ENCODE peak calls at places on chromosomes 12 and 14, in nine cellular contexts. B, R, T, Y, I, G, K, E and A are unnamed samples. For H3K9me3 and H3K27me3, the result is how much of the 10 kb centered on the place peaks cover.

GRCh38 chr12:53413485-53414215 is 10.0 kb upstream of the AMHR2 start:
- DNase-seq in I (no peak), T (no peak), E (no peak), K (no peak), R (no peak), G (no peak), B (peak), Y (no peak), A (no peak)

GRCh38 chr12:47900480-47901129 is 4.2 kb downstream of the VDR start:
- DNase-seq in B (no peak), T (peak), R (no peak), I (no peak), Y (no peak), G (no peak), E (no peak), K (peak), A (no peak)

GRCh38 chr12:53195516-53196420 is 11.3 kb downstream of the ITGB7 start:
- DNase-seq in T (no peak), K (peak), E (no peak), Y (no peak), I (no peak), G (no peak), R (no peak), B (no peak), A (no peak)

GRCh38 chr12:131688131-131688844 is 22.6 kb upstream of the SFSWAP start:
- DNase-seq in Y (no peak), R (no peak), G (no peak), I (no peak), T (no peak), E (no peak), K (no peak), B (no peak), A (no peak)

GRCh38 chr14:37601849-37602248 is 6.4 kb downstream of the TTC6 start:
- DNase-seq in G (no peak), Y (no peak), E (no peak), B (no peak), K (no peak), I (no peak), T (no peak), R (no peak), A (no peak)

GRCh38 chr12:127077262-127078045 is 1189.5 kb upstream of the TMEM132C start:
- DNase-seq in T (no peak), R (no peak), K (no peak), E (no peak), Y (no peak), I (no peak), G (no peak), B (no peak), A (no peak)

GRCh38 chr12:13980548-13981295 is 680 bp downstream of the GRIN2B start:
- DNase-seq in B (no peak), E (no peak), G (no peak), K (no peak), Y (no peak), T (no peak), I (peak), R (peak), A (no peak)

GRCh38 chr12:68481181-68481941 is 129.3 kb upstream of the RAP1B start:
- DNase-seq in G (peak), K (no peak), I (no peak), Y (no peak), E (no peak), B (peak), T (no peak), R (no peak), A (no peak)

GRCh38 chr12:111927346-111927745 is 85.3 kb downstream of the MAPKAPK5 start:
- DNase-seq in Y (no peak), B (peak), R (no peak), T (no peak), I (no peak), G (no peak), K (no peak), E (no peak), A (no peak)

GRCh38 chr14:69043007-69043444 is 63.9 kb upstream of the ACTN1 start:
- DNase-seq in E (no peak), K (no peak), T (peak), G (no peak), B (peak), I (peak), R (no peak), Y (no peak), A (no peak)

GRCh38 chr12:121499929-121500793 is 80.7 kb downstream of the KDM2B start:
- DNase-seq in I (peak), G (peak), E (peak), K (peak), Y (peak), B (peak), T (peak), R (peak), A (peak)

GRCh38 chr12:538731-539539 is 79.2 kb downstream of the B4GALNT3 start:
- DNase-seq in K (peak), G (peak), T (peak), I (no peak), Y (peak), B (peak), E (peak), R (no peak), A (peak)

GRCh38 chr12:64181504-64182291 is 40.4 kb downstream of the KICS2 start:
- DNase-seq in R (no peak), T (peak), Y (no peak), B (peak), G (peak), E (peak), I (no peak), K (peak), A (no peak)

GRCh38 chr14:28952707-28953106 is 186.1 kb downstream of the FOXG1 start:
- DNase-seq in I (no peak), G (no peak), T (no peak), E (no peak), Y (no peak), B (no peak), R (no peak), K (peak), A (no peak)

GRCh38 chr12:9634177-9634803 is 26.6 kb upstream of the KLRB1 start:
- DNase-seq in E (peak), T (peak), I (no peak), Y (peak), B (peak), R (peak), K (peak), G (peak), A (peak)

GRCh38 chr12:46373303-46374182 is 970 bp upstream of the SLC38A2 start:
- DNase-seq in B (peak), Y (peak), E (peak), I (peak), R (peak), K (peak), T (peak), G (peak), A (peak)

GRCh38 chr14:70338550-70338949 is 20.9 kb downstream of the COX16 start:
- DNase-seq in I (no peak), B (no peak), T (no peak), G (no peak), R (no peak), K (no peak), E (no peak), Y (no peak), A (no peak)

GRCh38 chr14:99955826-99956455 is 109.3 kb upstream of the EVL start:
- DNase-seq in Y (no peak), E (no peak), T (no peak), I (no peak), G (no peak), B (no peak), K (no peak), R (no peak), A (no peak)

GRCh38 chr12:11823043-11823442 is 173.6 kb downstream of the ETV6 start:
- DNase-seq in K (no peak), I (no peak), B (peak), R (no peak), E (no peak), Y (no peak), G (peak), T (no peak), A (no peak)

GRCh38 chr12:31991146-31991545 is 31.9 kb downstream of the RESF1 start:
- DNase-seq in G (no peak), T (no peak), R (no peak), I (no peak), E (no peak), B (no peak), K (no peak), Y (no peak), A (no peak)

GRCh38 chr12:31989571-31989970 is 30.4 kb downstream of the RESF1 start:
- DNase-seq in R (no peak), G (no peak), I (no peak), K (no peak), E (no peak), Y (no peak), B (no peak), T (no peak), A (no peak)

GRCh38 chr12:31989987-31990386 is 30.8 kb downstream of the RESF1 start:
- DNase-seq in B (peak), I (no peak), G (peak), T (no peak), Y (no peak), R (no peak), E (no peak), K (no peak), A (no peak)

GRCh38 chr12:31984806-31985591 is 25.8 kb downstream of the RESF1 start:
- DNase-seq in Y (no peak), G (no peak), T (no peak), E (no peak), R (no peak), I (no peak), B (no peak), K (no peak), A (no peak)

GRCh38 chr12:31985832-31986231 is 26.6 kb downstream of the RESF1 start:
- DNase-seq in B (no peak), R (no peak), E (no peak), I (no peak), T (no peak), G (no peak), Y (no peak), K (no peak), A (no peak)
- H3K9me3 ChIP-seq in B (under half), R (under half), E (under half), I (under half), T (under half), G (under half), Y (half or more), K (under half), A (half or more)

DNA sequence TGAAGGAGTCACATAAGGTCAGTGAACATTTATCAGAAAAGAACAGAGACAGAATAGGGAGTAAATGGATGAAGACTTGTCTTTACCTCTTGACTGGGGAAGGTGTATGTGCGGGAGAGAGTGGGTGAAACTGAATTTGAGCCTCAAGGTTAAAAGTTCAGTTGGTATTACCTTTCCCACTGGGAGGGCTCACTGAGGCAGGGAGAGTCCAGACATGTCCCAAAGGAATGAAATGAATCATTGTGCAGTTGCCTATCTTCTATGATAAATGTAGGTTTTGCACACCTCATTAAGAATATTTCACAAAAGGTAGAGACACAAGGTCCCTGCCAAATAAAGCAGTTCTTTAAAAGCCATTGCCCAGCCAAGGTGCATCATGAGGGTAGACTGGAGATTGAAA is 105.2 kb downstream of the KCNA5 start:
- DNase-seq in K (no peak), G (no peak), T (no peak), R (no peak), I (no peak), E (no peak), B (no peak), Y (no peak), A (no peak)
- H3K27me3 ChIP-seq in K (under half), G (under half), T (under half), R (under half), I (under half), E (under half), B (half or more), Y (under half), A (under half)

DNA sequence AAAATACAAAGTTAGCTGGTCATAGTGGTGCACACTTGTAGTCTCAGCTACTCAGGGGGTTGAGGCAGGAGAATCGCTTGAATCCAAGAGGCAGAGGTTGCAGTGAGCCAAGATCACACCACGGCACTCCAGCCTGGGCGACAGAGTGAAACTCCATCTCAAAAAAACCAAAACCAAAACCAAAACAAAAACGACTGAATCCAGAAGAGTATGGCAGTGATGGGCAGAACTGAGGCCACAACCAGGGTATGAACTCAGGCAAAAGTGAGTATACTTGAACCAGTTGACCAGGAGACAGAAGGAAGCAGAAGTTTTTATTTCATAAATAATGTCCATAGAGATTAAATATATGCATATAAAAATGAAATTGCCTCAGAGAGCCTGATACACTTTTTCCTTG is 620.0 kb upstream of the SEL1L start:
- DNase-seq in K (no peak), T (no peak), G (no peak), E (no peak), B (no peak), Y (no peak), I (no peak), R (no peak), A (no peak)
- H3K4me3 ChIP-seq in K (no peak), T (no peak), G (no peak), E (no peak), B (no peak), Y (no peak), I (no peak), R (no peak), A (no peak)

DNA sequence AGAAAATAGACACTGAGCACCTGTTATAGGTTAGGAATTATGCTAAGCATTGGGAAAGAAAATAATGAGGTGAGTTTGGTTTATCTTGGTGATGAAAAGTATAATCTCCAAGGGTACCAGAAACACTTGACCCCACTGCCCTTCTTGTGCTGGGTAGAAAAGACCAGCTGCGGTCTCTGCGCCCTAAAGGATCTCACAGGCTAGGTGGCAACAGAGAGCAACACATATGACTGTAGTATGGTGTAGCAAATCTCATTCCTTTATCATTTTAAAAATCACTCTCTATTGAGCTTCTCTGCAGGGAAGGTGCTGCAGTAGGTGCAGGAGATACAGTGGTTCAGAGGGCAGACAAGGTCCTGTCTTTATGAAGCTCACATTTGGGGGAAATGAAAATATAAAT is 26.1 kb downstream of the NRXN3 start:
- DNase-seq in G (no peak), E (no peak), R (no peak), T (no peak), K (no peak), I (no peak), B (no peak), Y (no peak), A (no peak)
- H3K9me3 ChIP-seq in G (half or more), E (under half), R (under half), T (under half), K (under half), I (under half), B (under half), Y (under half), A (under half)

GRCh38 chr12:49088932-49089330 is 5.7 kb downstream of the DHH start:
- DNase-seq in Y (no peak), T (no peak), R (peak), G (no peak), B (no peak), K (no peak), I (no peak), E (no peak), A (no peak)
- H3K27me3 ChIP-seq in Y (under half), T (half or more), R (half or more), G (under half), B (under half), K (under half), I (under half), E (under half), A (under half)

GRCh38 chr14:105478624-105479305 is 4.1 kb downstream of the CRIP2 start:
- DNase-seq in Y (peak), R (no peak), T (no peak), B (no peak), E (no peak), I (no peak), K (no peak), G (no peak), A (no peak)

GRCh38 chr14:105476937-105477658 is 2.5 kb downstream of the CRIP2 start:
- DNase-seq in Y (no peak), E (peak), K (no peak), I (no peak), T (no peak), G (no peak), B (no peak), R (no peak), A (no peak)

GRCh38 chr14:105479438-105480164 is 5.0 kb downstream of the CRIP2 start:
- DNase-seq in Y (peak), K (no peak), E (no peak), B (no peak), I (no peak), R (no peak), G (no peak), T (no peak), A (no peak)

GRCh38 chr14:105475916-105476845 is 1.6 kb downstream of the CRIP2 start:
- DNase-seq in B (no peak), G (peak), R (no peak), Y (no peak), T (no peak), E (peak), I (no peak), K (peak), A (no peak)

GRCh38 chr14:105477659-105478623 is 3.3 kb downstream of the CRIP2 start:
- DNase-seq in K (no peak), E (no peak), Y (peak), I (no peak), T (no peak), R (no peak), G (no peak), B (no peak), A (peak)
- H3K4me3 ChIP-seq in K (no peak), E (no peak), Y (no peak), I (peak), T (no peak), R (no peak), G (no peak), B (no peak), A (no peak)

GRCh38 chr14:103132381-103133212 is 9.3 kb downstream of the TNFAIP2 start:
- DNase-seq in E (no peak), T (no peak), G (no peak), R (no peak), I (no peak), Y (no peak), B (no peak), K (no peak), A (no peak)
- H3K9me3 ChIP-seq in E (under half), T (under half), G (under half), R (under half), I (under half), Y (under half), B (under half), K (under half), A (under half)

DNA sequence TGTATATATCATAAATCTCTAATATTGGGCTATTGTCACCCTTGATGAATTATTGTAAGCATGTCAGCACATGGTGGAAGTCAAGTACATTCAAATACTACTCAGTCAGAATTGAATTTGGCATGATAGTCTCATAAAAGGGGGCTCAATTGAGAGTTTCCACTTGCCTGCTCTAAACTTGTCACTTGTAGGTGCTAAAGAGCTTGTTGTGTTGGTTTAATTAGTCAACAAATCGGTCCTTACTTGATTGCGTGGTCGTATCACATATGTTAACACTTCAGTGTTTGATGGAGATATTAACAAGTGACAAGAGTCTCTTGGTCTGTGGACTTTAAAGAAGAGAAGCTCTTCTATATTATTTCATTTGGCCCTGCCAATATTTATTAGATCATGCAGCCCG is 81.1 kb downstream of the NKX2-1 start:
- DNase-seq in E (no peak), T (no peak), K (no peak), B (no peak), Y (no peak), G (no peak), I (no peak), R (no peak), A (no peak)
- H3K27me3 ChIP-seq in E (under half), T (under half), K (half or more), B (under half), Y (under half), G (under half), I (under half), R (under half), A (under half)